ENCODE peak calls at places on chromosomes 11 and 22, in nine cellular contexts. D is fibroblast of mammary gland, F is kidney epithelial cell, A is IMR-90, S is stomach, N is AG10803, U is thoracic aorta, T is heart right ventricle, K is mammary epithelial cell. Z is an unnamed sample.

GRCh38 chr11:126917531-126918204 is 82.9 kb downstream of the KIRREL3 start:
- DNase-seq in U (no peak), K (peak), N (peak), T (no peak), D (peak), S (no peak), A (peak), F (peak), Z (peak)

GRCh38 chr11:128026596-128026995 is 560.8 kb downstream of the ETS1 start:
- DNase-seq in U (peak), D (peak), A (peak), S (no peak), T (no peak), N (peak), F (peak), K (peak), Z (peak)

GRCh38 chr11:129386795-129387390 is 11.2 kb downstream of the BARX2 start:
- DNase-seq in A (no peak), K (no peak), N (no peak), U (no peak), T (no peak), F (no peak), D (no peak), S (no peak), Z (peak)

GRCh38 chr22:36334081-36334831 is 53.5 kb downstream of the MYH9 start:
- DNase-seq in U (no peak), A (no peak), S (no peak), D (no peak), T (peak), F (no peak), K (no peak), N (no peak), Z (no peak)

GRCh38 chr11:73162196-73162740 is 20.1 kb upstream of the FCHSD2 start:
- DNase-seq in K (no peak), T (no peak), N (no peak), S (no peak), D (no peak), F (no peak), A (no peak), U (no peak), Z (no peak)

GRCh38 chr11:68043029-68043348 is 4.2 kb downstream of the TCIRG1 start:
- DNase-seq in S (no peak), T (no peak), U (no peak), D (no peak), K (no peak), A (no peak), N (no peak), F (no peak), Z (no peak)

GRCh38 chr11:104078995-104079394 is 42.6 kb downstream of the DDI1 start:
- DNase-seq in A (no peak), K (peak), F (no peak), T (no peak), N (no peak), D (no peak), S (no peak), U (no peak), Z (no peak)

GRCh38 chr11:761526-762108 is 14.4 kb downstream of the TALDO1 start:
- DNase-seq in U (no peak), D (no peak), A (no peak), T (no peak), F (no peak), N (no peak), K (no peak), S (no peak), Z (no peak)

GRCh38 chr11:32562839-32563599 is 20.6 kb upstream of the EIF3M start:
- DNase-seq in D (no peak), U (no peak), T (no peak), A (peak), S (no peak), N (no peak), F (peak), K (no peak), Z (peak)

GRCh38 chr11:22426915-22427314 is 88.7 kb downstream of the SLC17A6 start:
- DNase-seq in D (peak), N (peak), T (no peak), K (no peak), U (no peak), F (no peak), S (no peak), A (peak), Z (no peak)

GRCh38 chr11:116192509-116193206 is 580.1 kb downstream of the BUD13 start:
- DNase-seq in K (no peak), D (no peak), T (no peak), N (no peak), A (no peak), S (no peak), U (no peak), F (no peak), Z (no peak)

GRCh38 chr11:3707176-3707575 is 36.0 kb upstream of the CHRNA10 start:
- DNase-seq in K (no peak), D (no peak), N (peak), S (no peak), F (no peak), A (no peak), T (no peak), U (no peak), Z (no peak)

GRCh38 chr11:125724125-125724524 is 22.0 kb upstream of the PATE1 start:
- DNase-seq in F (no peak), A (peak), T (no peak), U (no peak), N (peak), K (peak), S (no peak), D (peak), Z (peak)

GRCh38 chr11:6332066-6332465 is 11.8 kb upstream of the CAVIN3 start:
- DNase-seq in S (no peak), A (no peak), U (no peak), T (no peak), D (no peak), F (no peak), N (peak), K (no peak), Z (no peak)

GRCh38 chr22:21611210-21611977 is 18.4 kb downstream of the YDJC start:
- DNase-seq in A (no peak), U (no peak), N (no peak), S (no peak), K (no peak), D (no peak), T (no peak), F (no peak), Z (no peak)

GRCh38 chr22:25113316-25113721 is 86.3 kb upstream of the CRYBB3 start:
- DNase-seq in K (peak), D (no peak), N (no peak), T (no peak), F (no peak), A (no peak), U (no peak), S (peak), Z (no peak)

GRCh38 chr22:32897400-32897799 is 95.9 kb downstream of the TIMP3 start:
- DNase-seq in F (peak), T (no peak), K (peak), U (no peak), S (no peak), N (peak), D (peak), A (peak), Z (peak)

GRCh38 chr11:534592-535518 is 521 bp downstream of the HRAS start:
- DNase-seq in U (no peak), D (no peak), A (no peak), N (peak), K (peak), S (peak), F (no peak), T (no peak), Z (no peak)

GRCh38 chr11:35992551-35992950 is 48.7 kb downstream of the LDLRAD3 start:
- DNase-seq in A (no peak), T (no peak), F (no peak), N (no peak), S (no peak), U (no peak), K (no peak), D (no peak), Z (no peak)

GRCh38 chr11:124535552-124536232 is 7.8 kb downstream of the OR8B12 start:
- DNase-seq in S (no peak), D (peak), N (no peak), T (no peak), K (no peak), U (no peak), F (no peak), A (peak), Z (peak)
- TF ChIP-seq CTCF in S (no peak), D (no peak), N (no peak), T (no peak), K (no peak), U (no peak), F (no peak), A (no peak), Z (no peak)

DNA sequence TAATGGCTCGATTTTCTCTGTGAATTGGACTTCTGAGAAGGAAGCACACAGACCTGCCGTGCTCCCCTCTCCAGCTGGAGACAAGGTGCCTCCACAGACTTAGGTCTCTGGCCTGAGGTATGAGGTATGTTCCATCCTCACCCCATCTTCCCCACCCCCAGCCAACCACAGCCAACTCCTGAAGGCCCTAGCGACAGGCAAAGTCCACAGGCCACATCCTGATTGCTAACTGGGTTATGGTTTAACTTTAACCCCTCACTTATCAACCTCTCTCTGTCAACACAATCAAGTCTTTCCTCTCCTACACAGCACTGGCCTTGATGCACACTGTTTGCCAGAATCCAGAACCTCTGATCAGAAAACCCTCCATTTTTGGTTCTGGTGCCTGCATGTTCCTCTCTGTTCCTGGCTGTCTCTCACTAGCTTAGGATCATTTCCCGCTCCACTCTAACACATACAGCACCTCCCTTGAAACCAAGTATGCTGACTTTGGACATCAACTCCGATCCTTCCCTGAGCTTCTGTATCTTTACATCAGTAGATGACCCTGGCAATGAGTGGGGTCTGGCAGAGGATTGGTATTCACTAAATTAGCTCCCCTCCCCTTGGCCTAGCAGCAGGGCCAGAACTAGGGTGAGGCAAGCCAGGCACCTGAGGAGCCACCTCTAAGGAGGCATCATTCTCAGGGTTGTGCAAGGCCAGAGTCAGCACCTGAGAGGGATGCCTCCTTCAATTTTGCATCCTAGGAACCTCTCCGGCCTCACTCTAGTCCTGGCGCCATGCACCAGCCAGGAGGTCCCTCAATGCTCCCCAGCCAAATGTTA is 22.0 kb downstream of the JAML start:
- DNase-seq in A (no peak), K (no peak), S (peak), F (no peak), D (no peak), U (no peak), N (no peak), T (no peak), Z (no peak)
- H3K4me3 ChIP-seq in A (no peak), K (no peak), S (no peak), F (no peak), D (no peak), U (no peak), N (no peak), T (no peak), Z (no peak)

DNA sequence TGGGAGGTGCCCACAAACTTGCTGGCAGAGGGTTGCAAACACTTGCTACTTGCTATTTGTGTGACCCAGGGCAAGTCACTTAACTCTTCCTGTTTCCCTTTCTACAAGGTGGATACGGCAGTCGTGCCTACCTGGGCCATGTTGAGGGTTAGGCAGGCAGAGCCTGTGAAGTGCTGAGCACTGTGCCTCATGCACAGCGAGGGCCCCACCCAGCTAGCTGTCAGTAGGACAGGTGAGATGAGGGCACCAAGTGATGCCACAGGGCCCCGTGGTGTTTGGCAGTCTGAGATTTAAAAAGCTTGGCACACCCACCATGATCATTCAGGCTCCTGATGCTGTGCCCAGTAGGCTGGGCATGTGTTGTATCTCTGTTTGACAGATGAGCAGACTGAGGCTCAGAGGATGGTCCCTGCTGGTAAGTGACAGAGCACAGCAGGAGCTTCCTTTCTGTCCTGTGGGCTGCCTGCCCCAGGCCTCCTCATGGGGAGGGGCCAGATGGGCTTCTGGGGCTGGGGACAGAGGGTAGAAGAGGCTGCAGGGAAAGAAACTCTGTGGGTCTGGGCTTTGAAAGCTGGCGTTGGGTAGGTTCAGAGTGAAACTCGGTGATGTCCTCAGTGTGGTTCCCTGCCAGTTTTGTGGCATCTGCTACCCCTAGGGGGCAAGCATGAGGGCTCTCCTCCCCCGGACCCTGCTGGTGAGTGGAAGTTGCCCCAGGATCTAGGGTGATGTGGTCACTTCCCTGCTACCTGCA is 59.3 kb downstream of the TSPAN18 start:
- DNase-seq in N (no peak), T (no peak), D (no peak), A (no peak), K (no peak), F (no peak), S (no peak), U (no peak), Z (no peak)
- TF ChIP-seq CTCF in N (peak), T (no peak), D (no peak), A (peak), K (no peak), F (peak), S (no peak), U (no peak), Z (peak)

GRCh38 chr22:48098243-48098935 is 1335.9 kb downstream of the TBC1D22A start:
- DNase-seq in N (no peak), F (no peak), D (no peak), S (no peak), K (no peak), U (no peak), T (no peak), A (no peak), Z (no peak)
- H3K4me3 ChIP-seq in N (no peak), F (no peak), D (no peak), S (no peak), K (no peak), U (no peak), T (no peak), A (no peak), Z (no peak)

GRCh38 chr22:41526802-41527799 is 17.2 kb downstream of the POLR3H start:
- DNase-seq in F (no peak), A (peak), T (peak), K (no peak), N (peak), S (peak), D (peak), U (no peak), Z (peak)
- TF ChIP-seq CTCF in F (peak), A (peak), T (peak), K (peak), N (peak), S (no peak), D (peak), U (peak), Z (peak)

GRCh38 chr22:46043339-46043738 is 66.4 kb upstream of the WNT7B start:
- DNase-seq in A (no peak), N (no peak), K (peak), D (peak), T (no peak), F (no peak), U (no peak), S (peak), Z (no peak)

GRCh38 chr22:46041642-46042041 is 64.7 kb upstream of the WNT7B start:
- DNase-seq in T (no peak), U (no peak), S (peak), F (no peak), K (no peak), D (no peak), A (no peak), N (no peak), Z (no peak)

GRCh38 chr22:46043816-46044717 is 67.1 kb upstream of the WNT7B start:
- DNase-seq in T (no peak), N (no peak), S (peak), D (peak), F (no peak), K (peak), A (no peak), U (no peak), Z (no peak)

GRCh38 chr22:46040471-46041465 is 63.8 kb upstream of the WNT7B start:
- DNase-seq in K (no peak), U (no peak), F (no peak), D (no peak), A (no peak), T (no peak), S (peak), N (no peak), Z (no peak)

DNA sequence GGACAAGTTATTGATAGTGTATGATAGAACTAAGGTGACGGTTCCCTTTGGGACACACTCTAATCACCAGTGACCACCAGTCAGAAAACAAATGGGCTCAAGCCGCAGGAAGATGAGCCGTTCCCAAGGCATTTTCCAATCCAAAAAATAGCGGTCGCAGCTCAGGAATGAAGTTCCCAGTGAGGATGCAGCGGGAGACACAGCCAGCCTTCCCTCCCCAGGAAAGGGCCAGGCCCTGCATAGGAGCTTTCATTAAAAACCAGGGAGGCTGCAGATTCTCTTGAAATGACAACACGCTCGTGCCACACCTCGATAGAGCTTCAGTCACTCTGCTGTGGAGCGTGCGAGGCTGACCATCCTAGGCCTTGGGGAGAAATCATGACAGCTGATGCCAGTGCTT is 65.8 kb upstream of the WNT7B start:
- DNase-seq in K (peak), U (no peak), A (peak), S (peak), F (no peak), D (peak), N (no peak), T (no peak), Z (no peak)
- H3K4me3 ChIP-seq in K (no peak), U (peak), A (no peak), S (no peak), F (no peak), D (peak), N (peak), T (no peak), Z (no peak)

Z was measured in fibroblast of pulmonary artery.